ENCODE peak calls at places on chromosomes 1 and 21, in six cellular contexts. One of them, this sample, is unnamed.

GRCh38 chr1:33473900-33474299 is 1.5 kb downstream of the ZSCAN20 start:
- DNase-seq in BE2C: no peak
- DNase-seq in brain microvascular endothelial cell: no peak
- DNase-seq in astrocyte of the spinal cord: no peak
- DNase-seq in GM23338: no peak
- DNase-seq in fibroblast of villous mesenchyme: no peak
- DNase-seq in this sample: no peak

GRCh38 chr1:33517596-33518250 is 45.3 kb downstream of the ZSCAN20 start:
- DNase-seq in BE2C: no peak
- DNase-seq in brain microvascular endothelial cell: no peak
- DNase-seq in astrocyte of the spinal cord: no peak
- DNase-seq in GM23338: no peak
- DNase-seq in fibroblast of villous mesenchyme: peak; percentile 32
- DNase-seq in this sample: no peak

GRCh38 chr1:171711643-171712042 is 30.2 kb downstream of the VAMP4 start:
- DNase-seq in BE2C: no peak
- DNase-seq in brain microvascular endothelial cell: no peak
- DNase-seq in astrocyte of the spinal cord: no peak
- DNase-seq in GM23338: no peak
- DNase-seq in fibroblast of villous mesenchyme: no peak
- DNase-seq in this sample: no peak

GRCh38 chr1:170929412-170929834 is 5.9 kb upstream of the MROH9 start:
- DNase-seq in BE2C: no peak
- DNase-seq in brain microvascular endothelial cell: peak; percentile 66
- DNase-seq in astrocyte of the spinal cord: no peak
- DNase-seq in GM23338: peak; percentile 2
- DNase-seq in fibroblast of villous mesenchyme: peak; percentile 6
- DNase-seq in this sample: no peak

GRCh38 chr1:215279682-215280081 is 197.1 kb downstream of the KCNK2 start:
- DNase-seq in BE2C: no peak
- DNase-seq in brain microvascular endothelial cell: no peak
- DNase-seq in astrocyte of the spinal cord: no peak
- DNase-seq in GM23338: no peak
- DNase-seq in fibroblast of villous mesenchyme: no peak
- DNase-seq in this sample: no peak

GRCh38 chr1:3587133-3587733 is 24.1 kb downstream of the MEGF6 start:
- DNase-seq in BE2C: no peak
- DNase-seq in brain microvascular endothelial cell: peak; percentile 85
- DNase-seq in astrocyte of the spinal cord: no peak
- DNase-seq in GM23338: no peak
- DNase-seq in fibroblast of villous mesenchyme: no peak
- DNase-seq in this sample: no peak

GRCh38 chr1:12616709-12617373 is 1.2 kb downstream of the DHRS3 start:
- DNase-seq in BE2C: no peak
- DNase-seq in brain microvascular endothelial cell: no peak
- DNase-seq in astrocyte of the spinal cord: no peak
- DNase-seq in GM23338: no peak
- DNase-seq in fibroblast of villous mesenchyme: peak; percentile 35
- DNase-seq in this sample: peak; percentile 22

GRCh38 chr1:63779872-63780271 is 6.1 kb downstream of the ROR1 start:
- DNase-seq in BE2C: no peak
- DNase-seq in brain microvascular endothelial cell: no peak
- DNase-seq in astrocyte of the spinal cord: no peak
- DNase-seq in GM23338: no peak
- DNase-seq in fibroblast of villous mesenchyme: peak; percentile 78
- DNase-seq in this sample: no peak

GRCh38 chr1:7674972-7675371 is 96.1 kb upstream of the VAMP3 start:
- DNase-seq in BE2C: no peak
- DNase-seq in brain microvascular endothelial cell: no peak
- DNase-seq in astrocyte of the spinal cord: no peak
- DNase-seq in GM23338: no peak
- DNase-seq in fibroblast of villous mesenchyme: no peak
- DNase-seq in this sample: no peak

GRCh38 chr1:119286587-119287181 is 81.9 kb upstream of the HAO2 start:
- DNase-seq in BE2C: peak; percentile 23
- DNase-seq in brain microvascular endothelial cell: peak; percentile 41
- DNase-seq in astrocyte of the spinal cord: peak; percentile 39
- DNase-seq in GM23338: peak; percentile 90
- DNase-seq in fibroblast of villous mesenchyme: peak; percentile 48
- DNase-seq in this sample: peak; percentile 71

GRCh38 chr1:83554174-83554573 is 444.8 kb downstream of the TTLL7 start:
- DNase-seq in BE2C: peak; percentile 18
- DNase-seq in brain microvascular endothelial cell: no peak
- DNase-seq in astrocyte of the spinal cord: peak; percentile 24
- DNase-seq in GM23338: peak; percentile 54
- DNase-seq in fibroblast of villous mesenchyme: peak; percentile 1
- DNase-seq in this sample: no peak

GRCh38 chr1:116252785-116253184 is 120.3 kb upstream of the ATP1A1 start:
- DNase-seq in BE2C: no peak
- DNase-seq in brain microvascular endothelial cell: no peak
- DNase-seq in astrocyte of the spinal cord: no peak
- DNase-seq in GM23338: no peak
- DNase-seq in fibroblast of villous mesenchyme: no peak
- DNase-seq in this sample: peak; percentile 62

GRCh38 chr21:39022901-39023693 is 160.2 kb downstream of the PSMG1 start:
- DNase-seq in BE2C: no peak
- DNase-seq in brain microvascular endothelial cell: no peak
- DNase-seq in astrocyte of the spinal cord: no peak
- DNase-seq in GM23338: peak; percentile 72
- DNase-seq in fibroblast of villous mesenchyme: peak; percentile 77
- DNase-seq in this sample: no peak

GRCh38 chr1:181251001-181251712 is 162.7 kb downstream of the IER5 start:
- DNase-seq in BE2C: no peak
- DNase-seq in brain microvascular endothelial cell: peak; percentile 5
- DNase-seq in astrocyte of the spinal cord: peak; percentile 75
- DNase-seq in GM23338: no peak
- DNase-seq in fibroblast of villous mesenchyme: peak; percentile 34
- DNase-seq in this sample: peak; percentile 16

GRCh38 chr1:226714148-226714547 is 24.9 kb downstream of the ITPKB start:
- DNase-seq in BE2C: no peak
- DNase-seq in brain microvascular endothelial cell: no peak
- DNase-seq in astrocyte of the spinal cord: no peak
- DNase-seq in GM23338: no peak
- DNase-seq in fibroblast of villous mesenchyme: no peak
- DNase-seq in this sample: no peak

GRCh38 chr1:226719596-226720386 is 19.3 kb downstream of the ITPKB start:
- DNase-seq in BE2C: no peak
- DNase-seq in brain microvascular endothelial cell: no peak
- DNase-seq in astrocyte of the spinal cord: no peak
- DNase-seq in GM23338: no peak
- DNase-seq in fibroblast of villous mesenchyme: no peak
- DNase-seq in this sample: no peak

GRCh38 chr1:226717256-226717909 is 21.7 kb downstream of the ITPKB start:
- DNase-seq in BE2C: no peak
- DNase-seq in brain microvascular endothelial cell: no peak
- DNase-seq in astrocyte of the spinal cord: no peak
- DNase-seq in GM23338: no peak
- DNase-seq in fibroblast of villous mesenchyme: no peak
- DNase-seq in this sample: no peak

GRCh38 chr1:226712779-226713420 is 26.2 kb downstream of the ITPKB start:
- DNase-seq in BE2C: no peak
- DNase-seq in brain microvascular endothelial cell: no peak
- DNase-seq in astrocyte of the spinal cord: no peak
- DNase-seq in GM23338: no peak
- DNase-seq in fibroblast of villous mesenchyme: no peak
- DNase-seq in this sample: no peak

DNA sequence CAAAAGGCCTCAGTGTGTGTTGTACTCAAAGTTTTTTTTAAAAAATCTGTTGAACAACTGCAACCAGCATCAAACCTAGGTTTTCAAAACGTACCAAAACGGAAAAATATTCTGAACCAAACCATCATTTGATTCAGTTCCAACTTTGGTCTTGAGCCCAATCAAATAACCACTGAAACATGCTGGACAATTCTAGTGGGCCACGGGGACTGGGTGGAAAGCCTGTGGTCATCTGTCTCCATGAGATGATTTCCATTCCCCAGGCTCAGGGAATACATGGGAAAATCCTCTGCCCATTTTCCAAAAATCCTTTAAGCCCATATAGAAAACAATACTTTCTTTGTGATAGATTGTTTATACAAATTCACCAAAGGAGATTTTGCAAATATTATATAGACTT is 22.5 kb downstream of the ITPKB start:
- DNase-seq in BE2C: no peak
- DNase-seq in brain microvascular endothelial cell: no peak
- DNase-seq in astrocyte of the spinal cord: no peak
- DNase-seq in GM23338: no peak
- DNase-seq in fibroblast of villous mesenchyme: no peak
- DNase-seq in this sample: no peak
- H3K4me3 ChIP-seq in BE2C: no peak overlapping the region
- H3K4me3 ChIP-seq in brain microvascular endothelial cell: no peak overlapping the region
- H3K4me3 ChIP-seq in astrocyte of the spinal cord: no peak overlapping the region
- H3K4me3 ChIP-seq in GM23338: no peak overlapping the region
- H3K4me3 ChIP-seq in fibroblast of villous mesenchyme: no peak overlapping the region
- H3K4me3 ChIP-seq in this sample: no peak overlapping the region

DNA sequence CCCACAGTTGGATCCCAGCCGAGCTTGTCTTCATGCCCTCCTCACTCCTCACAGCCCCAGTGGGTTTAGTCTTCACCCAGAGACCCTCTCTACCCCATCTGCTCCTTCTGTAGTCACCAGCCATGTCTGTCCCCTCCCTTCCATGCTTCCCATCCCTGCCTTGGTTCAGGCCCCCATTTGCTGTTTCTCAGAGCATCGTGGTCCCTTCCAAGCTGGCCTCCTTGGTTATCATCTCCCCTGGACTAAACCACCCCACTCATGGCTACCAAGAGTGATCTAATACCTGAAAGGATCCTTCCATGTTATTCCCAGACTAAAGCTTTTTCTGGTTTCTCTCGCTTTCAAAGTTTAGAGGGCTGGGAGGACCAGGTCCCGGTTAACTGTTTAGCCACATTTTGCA is 8.3 kb downstream of the CNIH3 start:
- DNase-seq in BE2C: no peak
- DNase-seq in brain microvascular endothelial cell: no peak
- DNase-seq in astrocyte of the spinal cord: no peak
- DNase-seq in GM23338: no peak
- DNase-seq in fibroblast of villous mesenchyme: no peak
- DNase-seq in this sample: no peak
- H3K4me3 ChIP-seq in BE2C: no peak overlapping the region
- H3K4me3 ChIP-seq in brain microvascular endothelial cell: no peak overlapping the region
- H3K4me3 ChIP-seq in astrocyte of the spinal cord: no peak overlapping the region
- H3K4me3 ChIP-seq in GM23338: no peak overlapping the region
- H3K4me3 ChIP-seq in fibroblast of villous mesenchyme: no peak overlapping the region
- H3K4me3 ChIP-seq in this sample: no peak overlapping the region

DNA sequence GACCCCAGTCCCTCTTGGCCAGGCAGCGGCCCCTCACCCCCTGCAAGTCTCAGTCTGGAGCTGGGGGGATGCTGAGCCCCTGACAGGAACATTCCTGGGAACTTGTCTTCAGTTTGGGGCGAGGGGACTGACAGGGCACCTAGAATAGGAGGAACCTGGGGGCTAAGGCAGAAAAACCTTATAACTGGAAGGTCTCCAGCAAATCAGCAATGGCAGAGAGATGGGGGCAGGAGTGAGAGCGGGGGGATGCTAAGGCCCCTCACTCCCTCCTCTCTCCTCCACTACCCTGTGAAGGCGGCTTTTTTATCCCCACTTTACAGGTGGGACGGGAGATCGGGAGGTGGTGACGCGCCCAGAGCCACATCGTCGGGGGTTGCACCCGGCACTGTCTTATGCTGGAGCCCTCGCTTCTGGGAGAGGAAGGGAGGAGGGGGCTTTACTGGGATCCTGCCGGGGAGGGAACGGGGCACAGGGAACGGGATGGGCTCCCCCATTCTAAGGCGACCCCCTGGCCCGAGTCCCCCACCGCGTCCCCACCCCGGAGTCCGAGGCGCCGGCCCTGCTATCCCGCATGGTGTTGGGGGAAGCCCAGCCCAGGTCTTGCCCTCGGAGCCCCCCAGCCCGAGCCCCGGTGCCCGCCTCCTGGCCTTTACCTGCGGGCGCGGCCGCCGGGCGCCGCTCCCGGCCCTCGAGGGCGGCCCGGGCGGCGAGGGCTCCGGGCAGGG is 456 bp downstream of the COL8A2 start:
- DNase-seq in BE2C: no peak
- DNase-seq in brain microvascular endothelial cell: no peak
- DNase-seq in astrocyte of the spinal cord: no peak
- DNase-seq in GM23338: peak; percentile 41
- DNase-seq in fibroblast of villous mesenchyme: no peak
- DNase-seq in this sample: no peak
- H3K4me3 ChIP-seq in BE2C: no peak overlapping the region
- H3K4me3 ChIP-seq in brain microvascular endothelial cell: no peak overlapping the region
- H3K4me3 ChIP-seq in astrocyte of the spinal cord: peak overlapping the region; percentile 35
- H3K4me3 ChIP-seq in GM23338: peak overlapping the region; percentile 62
- H3K4me3 ChIP-seq in fibroblast of villous mesenchyme: peak overlapping the region; percentile 23
- H3K4me3 ChIP-seq in this sample: no peak overlapping the region

GRCh38 chr1:74772945-74773344 is 40.0 kb downstream of the TYW3 start:
- DNase-seq in BE2C: no peak
- DNase-seq in brain microvascular endothelial cell: no peak
- DNase-seq in astrocyte of the spinal cord: no peak
- DNase-seq in GM23338: no peak
- DNase-seq in fibroblast of villous mesenchyme: peak; percentile 40
- DNase-seq in this sample: peak; percentile 43
- H3K4me3 ChIP-seq in BE2C: no peak overlapping the region
- H3K4me3 ChIP-seq in brain microvascular endothelial cell: no peak overlapping the region
- H3K4me3 ChIP-seq in astrocyte of the spinal cord: no peak overlapping the region
- H3K4me3 ChIP-seq in GM23338: no peak overlapping the region
- H3K4me3 ChIP-seq in fibroblast of villous mesenchyme: no peak overlapping the region
- H3K4me3 ChIP-seq in this sample: no peak overlapping the region

GRCh38 chr1:2233997-2234761 is 6.1 kb downstream of the SKI start:
- DNase-seq in BE2C: no peak
- DNase-seq in brain microvascular endothelial cell: peak; percentile 74
- DNase-seq in astrocyte of the spinal cord: peak; percentile 75
- DNase-seq in GM23338: peak; percentile 10
- DNase-seq in fibroblast of villous mesenchyme: peak; percentile 99
- DNase-seq in this sample: peak; percentile 67

GRCh38 chr1:2232916-2233438 is 4.9 kb downstream of the SKI start:
- DNase-seq in BE2C: no peak
- DNase-seq in brain microvascular endothelial cell: no peak
- DNase-seq in astrocyte of the spinal cord: no peak
- DNase-seq in GM23338: peak; percentile 3
- DNase-seq in fibroblast of villous mesenchyme: no peak
- DNase-seq in this sample: no peak

GRCh38 chr1:2234762-2235113 is 6.6 kb downstream of the SKI start:
- DNase-seq in BE2C: no peak
- DNase-seq in brain microvascular endothelial cell: no peak
- DNase-seq in astrocyte of the spinal cord: no peak
- DNase-seq in GM23338: peak; percentile 0
- DNase-seq in fibroblast of villous mesenchyme: no peak
- DNase-seq in this sample: no peak

GRCh38 chr1:2232255-2232915 is 4.3 kb downstream of the SKI start:
- DNase-seq in BE2C: no peak
- DNase-seq in brain microvascular endothelial cell: no peak
- DNase-seq in astrocyte of the spinal cord: no peak
- DNase-seq in GM23338: no peak
- DNase-seq in fibroblast of villous mesenchyme: no peak
- DNase-seq in this sample: no peak

DNA sequence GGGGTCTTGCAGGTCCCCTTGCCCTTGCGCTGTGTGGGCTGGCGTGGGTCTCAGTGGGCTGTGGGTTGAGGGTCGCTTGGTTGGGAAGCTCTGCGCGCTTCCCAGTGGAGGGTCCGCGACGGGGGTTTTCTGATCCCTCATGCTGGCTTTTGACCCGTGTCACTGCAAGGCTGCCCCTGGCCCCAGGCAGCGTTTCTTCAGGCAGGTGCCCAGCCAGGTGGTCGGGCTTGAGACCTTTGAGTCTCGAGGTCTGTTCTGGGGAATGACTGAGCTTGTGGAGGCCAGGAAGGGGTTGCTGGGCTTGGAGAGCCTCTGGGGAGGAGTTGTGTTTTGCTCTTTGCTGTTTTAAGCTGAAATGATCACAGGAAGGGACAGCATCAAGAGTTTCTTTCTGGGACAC is 5.3 kb downstream of the SKI start:
- DNase-seq in BE2C: no peak
- DNase-seq in brain microvascular endothelial cell: no peak
- DNase-seq in astrocyte of the spinal cord: no peak
- DNase-seq in GM23338: peak; percentile 24
- DNase-seq in fibroblast of villous mesenchyme: no peak
- DNase-seq in this sample: no peak
- H3K4me3 ChIP-seq in BE2C: no peak overlapping the region
- H3K4me3 ChIP-seq in brain microvascular endothelial cell: peak overlapping the region; percentile 89
- H3K4me3 ChIP-seq in astrocyte of the spinal cord: peak overlapping the region; percentile 88
- H3K4me3 ChIP-seq in GM23338: no peak overlapping the region
- H3K4me3 ChIP-seq in fibroblast of villous mesenchyme: peak overlapping the region; percentile 86
- H3K4me3 ChIP-seq in this sample: peak overlapping the region; percentile 71